ENCODE peak calls at places on chromosomes 16 and 17, in four cellular contexts. H is IMR-90, S is mucosa of descending colon, C is hepatocyte. Z is an unnamed sample.

GRCh38 chr17:49691677-49692191 is 13.8 kb upstream of the SPOP start:
- DNase-seq in S (no peak), H (no peak), C (no peak), Z (no peak)

GRCh38 chr16:11792404-11793260 is 4.4 kb downstream of the ZC3H7A start:
- DNase-seq in H (no peak), S (peak), C (peak), Z (no peak)

GRCh38 chr16:86662195-86662594 is 83.8 kb downstream of the FOXL1 start:
- DNase-seq in C (no peak), H (peak), S (no peak), Z (peak)

GRCh38 chr16:55264949-55265348 is 59.1 kb upstream of the IRX6 start:
- DNase-seq in S (no peak), C (no peak), H (no peak), Z (peak)

GRCh38 chr17:76732734-76733617 is 4.2 kb downstream of the SRSF2 start:
- DNase-seq in C (no peak), S (no peak), H (no peak), Z (no peak)

GRCh38 chr17:14196337-14196997 is 40.2 kb downstream of the CDRT15 start:
- DNase-seq in S (no peak), H (no peak), C (no peak), Z (no peak)

GRCh38 chr17:9003355-9004131 is 17.8 kb upstream of the NTN1 start:
- DNase-seq in H (no peak), C (no peak), S (no peak), Z (no peak)

GRCh38 chr17:82269882-82270500 is 3.5 kb downstream of the CSNK1D start:
- DNase-seq in S (no peak), H (no peak), C (no peak), Z (no peak)

GRCh38 chr17:17890773-17891759 is 54.3 kb upstream of the SREBF1 start:
- DNase-seq in H (peak), S (peak), C (peak), Z (peak)

GRCh38 chr16:3712830-3713476 is 4.4 kb downstream of the TRAP1 start:
- DNase-seq in H (no peak), S (peak), C (no peak), Z (no peak)

GRCh38 chr17:50904522-50905459 is 38.6 kb upstream of the TOB1 start:
- DNase-seq in C (peak), S (peak), H (no peak), Z (no peak)

GRCh38 chr17:28792877-28793666 is 49.3 kb downstream of the TRAF4 start:
- DNase-seq in C (no peak), H (peak), S (no peak), Z (peak)

GRCh38 chr16:50603206-50604064 is 55.2 kb downstream of the NKD1 start:
- DNase-seq in H (no peak), C (peak), S (no peak), Z (peak)

GRCh38 chr17:20125724-20126123 is 116.6 kb downstream of the SPECC1 start:
- DNase-seq in H (no peak), C (no peak), S (no peak), Z (no peak)

GRCh38 chr17:39098474-39099090 is 52.9 kb downstream of the PLXDC1 start:
- DNase-seq in S (no peak), H (no peak), C (no peak), Z (no peak)

GRCh38 chr16:83338138-83338537 is 469.6 kb upstream of the HSBP1 start:
- DNase-seq in C (no peak), S (no peak), H (no peak), Z (peak)

GRCh38 chr17:15398736-15399331 is 57.4 kb upstream of the TEKT3 start:
- DNase-seq in H (peak), S (no peak), C (peak), Z (peak)

GRCh38 chr17:39648876-39649430 is 12.0 kb downstream of the STARD3 start:
- DNase-seq in H (peak), C (no peak), S (no peak), Z (no peak)

GRCh38 chr16:66927918-66928649 is 2.7 kb upstream of the RRAD start:
- DNase-seq in S (no peak), C (no peak), H (peak), Z (no peak)

DNA sequence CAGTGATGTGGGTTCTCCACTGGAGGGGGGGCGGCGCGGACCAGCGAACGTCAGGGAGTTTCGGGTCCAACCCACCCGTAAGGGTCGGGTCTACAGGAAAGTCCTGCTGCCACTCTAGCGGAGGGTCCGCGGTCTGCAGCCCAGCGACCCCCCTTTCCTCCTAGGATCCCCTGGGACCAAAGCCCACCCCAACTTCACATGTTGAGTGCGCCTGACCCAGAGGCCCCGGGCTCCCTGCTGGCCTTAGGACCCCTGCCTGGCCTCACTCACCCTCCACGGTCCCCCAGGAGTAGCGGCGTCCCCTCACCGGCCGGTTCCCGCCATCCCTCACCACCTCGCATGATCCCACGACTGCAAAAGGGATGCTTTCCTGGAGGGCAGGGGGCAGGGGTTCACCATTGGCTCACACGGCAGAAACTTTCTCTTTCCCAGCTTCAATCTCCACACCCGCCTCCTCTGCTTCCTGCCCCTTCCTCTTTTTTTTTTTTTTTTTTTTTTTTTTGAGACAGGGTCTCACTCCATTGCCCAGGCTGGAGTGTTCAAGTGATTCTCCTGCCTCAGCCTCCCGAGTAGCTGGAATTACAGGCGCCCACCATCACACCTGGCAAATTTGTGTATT is 3.1 kb downstream of the SEPTIN1 start:
- DNase-seq in C (peak), H (no peak), S (no peak), Z (no peak)
- H3K4me3 ChIP-seq in C (peak), H (peak), S (no peak), Z (peak)

GRCh38 chr17:1452836-1453235 is 3.2 kb downstream of the CRK start:
- DNase-seq in S (no peak), C (no peak), H (no peak), Z (no peak)

GRCh38 chr17:1454541-1454940 is 1.5 kb downstream of the CRK start:
- DNase-seq in H (no peak), S (no peak), C (no peak), Z (no peak)

GRCh38 chr17:1460233-1460632 is 4.2 kb upstream of the CRK start:
- DNase-seq in H (no peak), S (peak), C (peak), Z (no peak)

GRCh38 chr17:1455291-1455747 is 713 bp downstream of the CRK start:
- DNase-seq in S (peak), C (peak), H (peak), Z (peak)

DNA sequence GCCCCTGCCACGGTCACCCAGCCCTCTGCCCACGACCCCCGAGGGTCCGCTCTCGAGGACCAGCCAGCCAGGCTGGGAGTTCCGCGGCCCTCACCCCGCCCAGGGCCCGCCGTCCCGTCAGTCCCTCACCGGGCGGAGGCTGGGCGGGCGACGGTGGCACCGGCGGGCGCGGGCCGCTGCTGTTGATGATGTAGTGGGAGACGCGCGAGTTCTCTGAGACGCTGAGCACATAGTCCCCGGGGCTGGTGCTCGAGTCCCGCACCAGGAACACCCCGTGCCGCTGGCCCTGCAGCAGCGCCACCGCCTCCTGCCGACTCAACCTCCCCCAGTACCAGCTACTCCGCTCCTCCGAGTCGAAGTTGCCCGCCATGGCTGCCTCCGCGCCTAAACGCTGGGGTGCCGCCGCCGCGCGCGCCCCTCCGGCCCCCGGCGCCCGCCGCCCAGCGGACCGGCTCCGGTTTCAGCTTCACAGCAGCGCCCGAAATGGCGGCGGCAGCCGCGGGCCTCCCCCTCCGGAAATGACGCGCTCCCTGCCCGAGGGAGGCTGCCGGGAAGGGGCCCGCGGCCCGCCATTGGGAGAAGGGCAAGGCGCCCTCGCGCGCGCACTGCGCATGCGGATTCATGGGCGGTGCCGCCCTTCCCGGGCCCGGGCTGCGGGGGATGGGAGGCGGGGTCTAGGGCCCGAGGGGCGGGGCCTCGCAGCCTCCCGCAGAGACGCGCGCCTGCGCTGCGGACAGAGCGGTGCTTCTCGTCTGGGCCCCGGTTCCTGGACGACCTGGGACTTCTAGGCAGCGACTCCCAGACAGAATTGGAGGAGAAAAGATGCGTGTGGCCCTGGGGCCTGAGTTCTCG is at the start of gene CRK:
- DNase-seq in S (peak), H (peak), C (peak), Z (peak)
- TF ChIP-seq CTCF in S (no peak), H (peak), C (no peak), Z (no peak)

GRCh38 chr16:23695756-23696155 is 17.1 kb downstream of the PLK1 start:
- DNase-seq in C (no peak), S (no peak), H (no peak), Z (no peak)

GRCh38 chr16:23691483-23692189 is 12.9 kb downstream of the PLK1 start:
- DNase-seq in S (no peak), H (no peak), C (no peak), Z (no peak)

GRCh38 chr16:23692190-23692837 is 13.6 kb downstream of the PLK1 start:
- DNase-seq in C (no peak), H (no peak), S (no peak), Z (no peak)

GRCh38 chr16:23690771-23691482 is 12.2 kb downstream of the PLK1 start:
- DNase-seq in C (no peak), H (no peak), S (no peak), Z (no peak)

DNA sequence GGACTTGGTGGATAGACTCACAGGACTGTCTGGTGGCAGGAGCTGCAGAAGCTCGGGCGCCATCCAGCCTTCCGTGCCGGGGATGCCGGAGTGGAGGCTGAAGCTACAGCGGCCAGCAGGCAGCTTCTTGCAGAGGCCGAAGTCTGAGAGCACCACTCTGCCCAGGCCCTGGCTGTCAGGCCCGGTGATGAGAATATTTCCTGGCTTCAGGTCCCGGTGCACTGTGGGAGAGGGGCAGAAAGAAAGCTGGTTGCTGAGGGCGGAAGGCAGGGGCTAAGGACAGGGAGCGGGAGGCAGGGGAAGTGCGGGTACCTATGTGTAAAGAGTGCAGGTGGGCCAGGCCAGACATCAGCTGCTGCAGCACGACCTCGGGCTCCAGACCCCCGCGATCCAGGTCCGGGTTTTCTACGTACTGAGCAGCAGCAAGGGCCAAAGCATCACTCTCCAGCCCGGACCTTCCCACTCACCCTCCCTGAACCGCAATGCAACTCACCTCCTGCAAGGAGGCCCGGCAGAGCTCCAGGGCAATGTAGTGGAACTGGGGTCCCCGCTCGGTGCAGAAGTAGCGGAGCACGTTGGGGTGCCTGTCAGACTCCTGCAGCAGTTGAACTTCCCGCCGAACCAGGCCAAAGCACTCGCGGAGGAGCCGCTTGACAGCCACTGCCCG is 16.2 kb downstream of the PLK1 start:
- DNase-seq in C (peak), H (peak), S (no peak), Z (no peak)
- H3K4me3 ChIP-seq in C (no peak), H (no peak), S (no peak), Z (no peak)

GRCh38 chr17:59234631-59235030 is 14.3 kb downstream of the GDPD1 start:
- DNase-seq in H (no peak), C (no peak), S (no peak), Z (no peak)

DNA sequence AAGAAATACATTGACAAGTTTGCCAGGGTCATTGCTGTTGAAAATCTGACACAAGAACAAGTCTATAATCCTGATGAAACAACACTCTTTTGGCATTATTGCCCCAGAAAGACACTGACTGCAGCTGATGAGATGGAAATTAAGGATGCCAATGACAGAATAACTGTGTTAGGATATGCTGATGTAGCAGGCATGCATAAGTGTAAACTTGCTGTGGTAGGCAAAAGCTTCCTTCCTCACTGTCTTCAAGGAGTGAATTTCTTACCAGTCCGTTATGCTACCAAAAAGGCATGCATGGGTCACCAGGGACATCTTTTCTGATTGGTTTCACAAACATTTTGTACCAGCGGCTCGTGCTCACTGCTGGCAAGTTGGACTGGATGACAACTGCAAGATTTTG is 10.5 kb downstream of the GDPD1 start:
- DNase-seq in C (no peak), S (no peak), H (no peak), Z (no peak)
- TF ChIP-seq CTCF in C (no peak), S (no peak), H (no peak), Z (no peak)

DNA sequence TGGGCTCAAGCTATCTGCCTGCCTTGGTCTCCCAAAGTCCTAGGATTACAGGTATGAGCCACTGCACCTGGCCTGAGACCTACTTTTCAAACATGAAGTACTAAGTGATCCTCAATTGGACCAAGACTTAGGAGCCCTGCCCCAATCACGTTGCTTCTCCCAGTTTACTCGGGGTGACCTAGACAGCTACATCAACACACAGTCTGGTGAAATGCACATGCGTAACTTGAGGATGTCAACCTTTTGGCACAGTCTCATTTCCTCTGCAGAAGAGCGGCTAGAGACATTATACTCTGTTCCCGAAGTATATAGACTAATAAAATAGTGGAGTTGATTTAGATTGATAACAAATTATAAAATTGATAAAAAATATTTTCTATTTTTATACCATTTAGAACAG is 17.1 kb downstream of the FTO start:
- DNase-seq in H (no peak), C (no peak), S (no peak), Z (no peak)
- H3K4me3 ChIP-seq in H (no peak), C (no peak), S (no peak), Z (no peak)

GRCh38 chr16:1884889-1885288 is 12.9 kb upstream of the MEIOB start:
- DNase-seq in S (no peak), H (no peak), C (no peak), Z (no peak)

GRCh38 chr16:1887711-1888354 is 15.9 kb upstream of the MEIOB start:
- DNase-seq in S (peak), C (no peak), H (no peak), Z (no peak)

GRCh38 chr16:1879477-1879876 is 7.5 kb upstream of the MEIOB start:
- DNase-seq in H (no peak), C (no peak), S (no peak), Z (no peak)

GRCh38 chr16:1890024-1890700 is 18.2 kb upstream of the MEIOB start:
- DNase-seq in S (peak), C (no peak), H (no peak), Z (no peak)

GRCh38 chr16:1884155-1884760 is 12.3 kb upstream of the MEIOB start:
- DNase-seq in H (no peak), S (no peak), C (no peak), Z (peak)
- TF ChIP-seq CTCF in H (no peak), S (peak), C (peak), Z (peak)